ENCODE peak calls at places on chromosome 9, in five cellular contexts. One of them, this sample, is unnamed.

GRCh38 chr9:112112519-112112918 is 62.6 kb downstream of the SUSD1 start:
- DNase-seq in HTR-8/SVneo: peak
- DNase-seq in NCI-H1694: no peak
- DNase-seq in T-helper 2 cell: no peak
- DNase-seq in epithelial cell of prostate: peak
- DNase-seq in this sample: no peak

GRCh38 chr9:126397056-126397455 is 70.4 kb downstream of the MVB12B start:
- DNase-seq in HTR-8/SVneo: no peak
- DNase-seq in NCI-H1694: no peak
- DNase-seq in T-helper 2 cell: peak
- DNase-seq in epithelial cell of prostate: no peak
- DNase-seq in this sample: no peak

GRCh38 chr9:110835404-110835803 is 166.8 kb downstream of the MUSK start:
- DNase-seq in HTR-8/SVneo: peak
- DNase-seq in NCI-H1694: no peak
- DNase-seq in T-helper 2 cell: no peak
- DNase-seq in epithelial cell of prostate: no peak
- DNase-seq in this sample: no peak

GRCh38 chr9:2126331-2126789 is 111.2 kb downstream of the SMARCA2 start:
- DNase-seq in HTR-8/SVneo: no peak
- DNase-seq in NCI-H1694: no peak
- DNase-seq in T-helper 2 cell: no peak
- DNase-seq in epithelial cell of prostate: no peak
- DNase-seq in this sample: no peak

GRCh38 chr9:124574944-124575343 is 67.7 kb upstream of the NR5A1 start:
- DNase-seq in HTR-8/SVneo: peak
- DNase-seq in NCI-H1694: no peak
- DNase-seq in T-helper 2 cell: no peak
- DNase-seq in epithelial cell of prostate: peak
- DNase-seq in this sample: no peak

GRCh38 chr9:138072161-138072842 is 194.7 kb downstream of the CACNA1B start:
- DNase-seq in HTR-8/SVneo: no peak
- DNase-seq in NCI-H1694: no peak
- DNase-seq in T-helper 2 cell: no peak
- DNase-seq in epithelial cell of prostate: no peak
- DNase-seq in this sample: no peak

GRCh38 chr9:137174722-137175293 is 3.0 kb upstream of the TMEM210 start:
- DNase-seq in HTR-8/SVneo: no peak
- DNase-seq in NCI-H1694: no peak
- DNase-seq in T-helper 2 cell: no peak
- DNase-seq in epithelial cell of prostate: no peak
- DNase-seq in this sample: no peak

GRCh38 chr9:118595719-118596305 is 773.4 kb downstream of the BRINP1 start:
- DNase-seq in HTR-8/SVneo: peak
- DNase-seq in NCI-H1694: peak
- DNase-seq in T-helper 2 cell: no peak
- DNase-seq in epithelial cell of prostate: peak
- DNase-seq in this sample: no peak

GRCh38 chr9:38359689-38360385 is 32.7 kb upstream of the ALDH1B1 start:
- DNase-seq in HTR-8/SVneo: no peak
- DNase-seq in NCI-H1694: no peak
- DNase-seq in T-helper 2 cell: no peak
- DNase-seq in epithelial cell of prostate: no peak
- DNase-seq in this sample: no peak

GRCh38 chr9:23492126-23493002 is 333.7 kb downstream of the ELAVL2 start:
- DNase-seq in HTR-8/SVneo: peak
- DNase-seq in NCI-H1694: peak
- DNase-seq in T-helper 2 cell: no peak
- DNase-seq in epithelial cell of prostate: peak
- DNase-seq in this sample: peak

GRCh38 chr9:111961575-111961974 is 65.0 kb downstream of the UGCG start:
- DNase-seq in HTR-8/SVneo: no peak
- DNase-seq in NCI-H1694: no peak
- DNase-seq in T-helper 2 cell: no peak
- DNase-seq in epithelial cell of prostate: no peak
- DNase-seq in this sample: peak

GRCh38 chr9:133115604-133116345 is 5.3 kb downstream of the RALGDS start:
- DNase-seq in HTR-8/SVneo: no peak
- DNase-seq in NCI-H1694: no peak
- DNase-seq in T-helper 2 cell: peak
- DNase-seq in epithelial cell of prostate: no peak
- DNase-seq in this sample: no peak

GRCh38 chr9:70494221-70494620 is 79.8 kb upstream of the KLF9 start:
- DNase-seq in HTR-8/SVneo: no peak
- DNase-seq in NCI-H1694: no peak
- DNase-seq in T-helper 2 cell: no peak
- DNase-seq in epithelial cell of prostate: no peak
- DNase-seq in this sample: no peak

GRCh38 chr9:34961574-34962480 is 3.7 kb downstream of the PHF24 start:
- DNase-seq in HTR-8/SVneo: no peak
- DNase-seq in NCI-H1694: no peak
- DNase-seq in T-helper 2 cell: no peak
- DNase-seq in epithelial cell of prostate: peak
- DNase-seq in this sample: no peak

GRCh38 chr9:70411141-70411929 is 3.1 kb downstream of the KLF9 start:
- DNase-seq in HTR-8/SVneo: no peak
- DNase-seq in NCI-H1694: peak
- DNase-seq in T-helper 2 cell: peak
- DNase-seq in epithelial cell of prostate: no peak
- DNase-seq in this sample: no peak

This sample was measured in NCI-H524 treated with DMSO at 0.1 percent for 48 hours.